ENCODE peak calls at places on chromosomes 6 and 20, in seven cellular contexts. T, D, B, Z, K, V and F are unnamed samples.

GRCh38 chr6:159759645-159760044 is 2.2 kb upstream of the ACAT2 start:
- DNase-seq in B (no peak), K (no peak), T (no peak), Z (no peak), D (no peak), V (no peak), F (no peak)

GRCh38 chr6:27867051-27867940 is 44.9 kb downstream of the OR2B2 start:
- DNase-seq in B (peak; percentile 54), Z (peak; percentile 33), V (peak; percentile 75), D (peak; percentile 65), K (peak; percentile 84), T (peak; percentile 96), F (no peak)

GRCh38 chr6:108847738-108848115 is 495 bp upstream of the ARMC2 start:
- DNase-seq in V (no peak), K (no peak), B (no peak), T (no peak), Z (no peak), D (no peak), F (no peak)

GRCh38 chr6:43070028-43070632 is 6.0 kb upstream of the PTK7 start:
- DNase-seq in Z (no peak), B (no peak), V (no peak), D (no peak), T (peak; percentile 71), K (peak; percentile 76), F (no peak)

GRCh38 chr6:36929607-36930006 is 24.9 kb upstream of the PI16 start:
- DNase-seq in T (no peak), D (no peak), B (no peak), V (no peak), Z (no peak), K (no peak), F (peak; percentile 23)

GRCh38 chr6:31952140-31952805 is 6.4 kb downstream of the CFB start:
- DNase-seq in K (peak; percentile 84), T (peak; percentile 87), D (peak; percentile 46), Z (no peak), V (peak; percentile 37), B (peak; percentile 38), F (peak; percentile 34)

GRCh38 chr6:37048851-37049734 is 43.6 kb downstream of the FGD2 start:
- DNase-seq in V (peak; percentile 49), D (peak; percentile 87), Z (peak; percentile 26), B (peak; percentile 78), K (no peak), T (no peak), F (peak; percentile 34)

GRCh38 chr20:1827974-1828785 is 67.0 kb upstream of the SIRPA start:
- DNase-seq in B (no peak), Z (no peak), D (no peak), T (no peak), V (no peak), K (peak; percentile 57), F (no peak)

GRCh38 chr6:99614430-99615161 is 8.0 kb downstream of the PRDM13 start:
- DNase-seq in K (peak; percentile 76), Z (no peak), B (no peak), V (no peak), T (peak; percentile 86), D (no peak), F (no peak)

GRCh38 chr6:16883414-16883813 is 122.2 kb upstream of the ATXN1 start:
- DNase-seq in V (no peak), Z (no peak), T (no peak), D (no peak), K (no peak), B (no peak), F (peak; percentile 51)

GRCh38 chr6:169976301-169977081 is 225.1 kb downstream of the ERMARD start:
- DNase-seq in B (no peak), V (no peak), Z (no peak), T (no peak), K (no peak), D (no peak), F (no peak)

GRCh38 chr6:138272543-138273305 is 54.4 kb upstream of the PBOV1 start:
- DNase-seq in D (peak; percentile 30), T (no peak), B (no peak), K (no peak), Z (no peak), V (no peak), F (no peak)

GRCh38 chr6:45896783-45897441 is 118.7 kb downstream of the CLIC5 start:
- DNase-seq in T (no peak), Z (no peak), B (no peak), K (no peak), D (no peak), V (no peak), F (peak; percentile 51)

GRCh38 chr20:11305406-11305805 is 612.3 kb upstream of the BTBD3 start:
- DNase-seq in B (no peak), Z (no peak), D (no peak), V (no peak), T (no peak), K (no peak), F (no peak)

GRCh38 chr6:54183616-54184015 is 72.4 kb downstream of the MLIP start:
- DNase-seq in K (no peak), T (no peak), V (no peak), B (no peak), Z (no peak), D (no peak), F (no peak)

GRCh38 chr20:17655286-17655651 is 26.8 kb downstream of the RRBP1 start:
- DNase-seq in T (peak; percentile 86), V (no peak), D (peak; percentile 35), K (no peak), B (no peak), Z (no peak), F (no peak)